ENCODE peak calls at places on chromosome 2, in nine cellular contexts. Z is neural progenitor cell, N is GM06990, G is spleen, C is AG10803, A is BJ, X is upper lobe of left lung, W is astrocyte of the cerebellum, Q is left lung. O is an unnamed sample.

GRCh38 chr2:108607706-108608301 is 73.5 kb downstream of the LIMS1 start:
- DNase-seq in Z (peak), N (no peak), G (no peak), C (peak), A (no peak), X (no peak), W (no peak), Q (no peak), O (peak)

GRCh38 chr2:14632133-14632936 is at the start of gene LRATD1:
- DNase-seq in Z (peak), N (no peak), G (peak), C (peak), A (no peak), X (peak), W (peak), Q (peak), O (peak)

GRCh38 chr2:174635015-174635593 is 37.5 kb upstream of the WIPF1 start:
- DNase-seq in Z (no peak), N (no peak), G (peak), C (peak), A (no peak), X (no peak), W (no peak), Q (no peak), O (no peak)

GRCh38 chr2:111668274-111668616 is 215.7 kb downstream of the ANAPC1 start:
- DNase-seq in Z (no peak), N (no peak), G (no peak), C (no peak), A (no peak), X (no peak), W (no peak), Q (no peak), O (no peak)

GRCh38 chr2:196130039-196130825 is 41.1 kb downstream of the STK17B start:
- DNase-seq in Z (no peak), N (peak), G (no peak), C (no peak), A (no peak), X (no peak), W (no peak), Q (no peak), O (no peak)

GRCh38 chr2:205461169-205461568 is 221.1 kb upstream of the NRP2 start:
- DNase-seq in Z (no peak), N (no peak), G (no peak), C (no peak), A (no peak), X (no peak), W (no peak), Q (no peak), O (no peak)

GRCh38 chr2:222440670-222441422 is 16.5 kb downstream of the SGPP2 start:
- DNase-seq in Z (no peak), N (no peak), G (no peak), C (peak), A (peak), X (no peak), W (peak), Q (no peak), O (peak)

GRCh38 chr2:151878655-151879563 is 50.7 kb upstream of the ARL5A start:
- DNase-seq in Z (no peak), N (no peak), G (no peak), C (no peak), A (no peak), X (no peak), W (no peak), Q (no peak), O (peak)

GRCh38 chr2:238285653-238286082 is 2.7 kb downstream of the PER2 start:
- DNase-seq in Z (peak), N (no peak), G (no peak), C (peak), A (peak), X (peak), W (peak), Q (peak), O (peak)

GRCh38 chr2:238287702-238288649 is at the start of gene PER2:
- DNase-seq in Z (peak), N (no peak), G (peak), C (peak), A (peak), X (no peak), W (peak), Q (peak), O (peak)

GRCh38 chr2:238286551-238286950 is 1.9 kb downstream of the PER2 start:
- DNase-seq in Z (no peak), N (no peak), G (peak), C (peak), A (peak), X (no peak), W (peak), Q (peak), O (peak)

GRCh38 chr2:238286095-238286494 is 2.3 kb downstream of the PER2 start:
- DNase-seq in Z (no peak), N (no peak), G (no peak), C (no peak), A (no peak), X (no peak), W (no peak), Q (no peak), O (no peak)

GRCh38 chr2:238286987-238287386 is 1.4 kb downstream of the PER2 start:
- DNase-seq in Z (no peak), N (no peak), G (peak), C (peak), A (no peak), X (no peak), W (no peak), Q (no peak), O (peak)
- H3K4me3 ChIP-seq in Z (no peak), N (peak), G (no peak), C (peak), A (no peak), X (no peak), W (peak), Q (peak), O (peak)

GRCh38 chr2:11647834-11648600 is 22.0 kb downstream of the NTSR2 start:
- DNase-seq in Z (no peak), N (no peak), G (no peak), C (peak), A (no peak), X (no peak), W (no peak), Q (no peak), O (no peak)
- TF ChIP-seq CTCF in Z (peak), N (no peak), G (no peak), C (peak), A (peak), X (no peak), W (peak), Q (no peak), O (peak)

GRCh38 chr2:233063269-233063975 is 3.3 kb downstream of the INPP5D start:
- DNase-seq in Z (peak), N (peak), G (peak), C (no peak), A (no peak), X (peak), W (no peak), Q (no peak), O (no peak)
- H3K4me3 ChIP-seq in Z (no peak), N (peak), G (peak), C (no peak), A (no peak), X (no peak), W (no peak), Q (no peak), O (no peak)

DNA sequence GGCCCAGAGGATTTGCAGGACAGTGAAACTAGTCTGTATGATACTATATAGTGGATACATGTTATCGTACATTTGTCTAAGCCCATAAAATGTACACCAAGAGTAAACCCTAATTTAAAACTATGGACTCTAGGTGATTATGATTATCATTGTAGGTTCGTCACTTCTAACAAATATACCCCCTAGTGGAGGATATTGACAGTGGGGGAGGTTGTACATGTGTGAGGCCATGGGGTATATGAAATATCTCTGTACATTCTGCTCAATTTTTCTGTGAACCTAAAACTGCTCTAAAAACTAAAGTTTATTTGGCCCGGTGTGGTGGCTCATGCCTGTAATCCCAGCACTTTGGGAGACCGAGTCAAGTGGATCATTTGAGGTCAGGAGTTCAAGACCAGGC is 81.2 kb upstream of the CAB39 start:
- DNase-seq in Z (no peak), N (no peak), G (no peak), C (no peak), A (no peak), X (no peak), W (no peak), Q (no peak), O (no peak)
- TF ChIP-seq CTCF in Z (no peak), N (peak), G (no peak), C (no peak), A (no peak), X (no peak), W (no peak), Q (no peak), O (no peak)

DNA sequence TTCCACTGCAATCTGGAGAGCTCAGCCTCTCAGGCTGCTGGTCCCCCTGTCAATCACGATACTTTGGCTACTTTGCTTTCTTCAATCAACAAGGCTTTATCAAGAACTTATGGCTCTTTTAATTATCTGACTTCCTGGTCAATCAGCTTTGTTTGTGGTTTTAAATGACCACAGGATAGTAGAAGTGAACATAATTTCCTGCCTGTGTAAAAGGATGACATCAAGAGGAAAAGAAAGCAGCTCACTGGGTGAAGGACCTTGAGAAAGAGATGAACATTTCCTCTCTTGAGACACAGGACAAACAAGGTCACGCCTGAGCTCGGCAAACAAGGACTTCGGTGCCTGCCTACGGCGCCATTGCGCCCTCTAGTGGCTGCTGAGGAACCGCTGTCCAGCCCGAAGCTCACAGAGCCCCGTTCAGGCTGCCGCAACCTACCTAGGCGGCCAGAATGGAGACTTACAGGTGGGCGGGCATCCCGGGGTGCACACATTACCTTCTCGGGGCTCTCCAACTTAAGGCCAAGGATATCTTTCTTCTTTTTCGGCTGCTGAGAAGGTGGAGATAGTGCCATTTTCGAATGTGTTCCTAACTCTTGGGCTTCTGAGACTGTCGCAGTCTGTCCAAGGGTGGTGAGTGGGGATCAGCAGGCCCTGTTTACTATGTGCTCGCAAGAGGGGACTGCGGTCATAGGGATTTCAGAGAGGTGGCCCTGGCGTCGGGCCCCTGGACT is 54.0 kb downstream of the IL1RL2 start:
- DNase-seq in Z (peak), N (peak), G (peak), C (peak), A (peak), X (peak), W (peak), Q (peak), O (peak)
- H3K4me3 ChIP-seq in Z (no peak), N (no peak), G (peak), C (peak), A (no peak), X (no peak), W (no peak), Q (no peak), O (no peak)

O was measured in astrocyte of the spinal cord.